ENCODE peak calls at places on chromosomes 11 and 22, in seven cellular contexts. One of them, this sample, is unnamed.

GRCh38 chr11:103317118-103317517 is 207.9 kb downstream of the DYNC2H1 start:
- DNase-seq in H1: no peak
- DNase-seq in mesendoderm: no peak
- DNase-seq in IMR-90: peak
- DNase-seq in trophoblast cell: no peak
- DNase-seq in H9: no peak
- DNase-seq in neuronal stem cell: no peak
- DNase-seq in this sample: no peak

GRCh38 chr11:115325523-115325922 is 178.7 kb downstream of the CADM1 start:
- DNase-seq in neuronal stem cell: no peak
- DNase-seq in mesendoderm: no peak
- DNase-seq in H1: no peak
- DNase-seq in H9: no peak
- DNase-seq in IMR-90: no peak
- DNase-seq in trophoblast cell: no peak
- DNase-seq in this sample: no peak

GRCh38 chr11:1866226-1866625 is 13.3 kb downstream of the LSP1 start:
- DNase-seq in mesendoderm: no peak
- DNase-seq in trophoblast cell: no peak
- DNase-seq in H1: no peak
- DNase-seq in H9: no peak
- DNase-seq in IMR-90: no peak
- DNase-seq in neuronal stem cell: no peak
- DNase-seq in this sample: no peak

GRCh38 chr11:17578958-17579357 is 31.9 kb downstream of the OTOG start:
- DNase-seq in mesendoderm: no peak
- DNase-seq in IMR-90: no peak
- DNase-seq in H9: no peak
- DNase-seq in neuronal stem cell: no peak
- DNase-seq in trophoblast cell: no peak
- DNase-seq in H1: no peak
- DNase-seq in this sample: no peak

GRCh38 chr22:42673898-42674390 is 24.8 kb upstream of the CYB5R3 start:
- DNase-seq in neuronal stem cell: no peak
- DNase-seq in mesendoderm: peak
- DNase-seq in H1: no peak
- DNase-seq in IMR-90: no peak
- DNase-seq in trophoblast cell: peak
- DNase-seq in H9: no peak
- DNase-seq in this sample: no peak

GRCh38 chr22:40487663-40488249 is 117.4 kb downstream of the SGSM3 start:
- DNase-seq in H9: no peak
- DNase-seq in IMR-90: peak
- DNase-seq in H1: no peak
- DNase-seq in neuronal stem cell: no peak
- DNase-seq in trophoblast cell: peak
- DNase-seq in mesendoderm: no peak
- DNase-seq in this sample: no peak

GRCh38 chr11:125319649-125320048 is 155.1 kb downstream of the PKNOX2 start:
- DNase-seq in mesendoderm: no peak
- DNase-seq in trophoblast cell: no peak
- DNase-seq in IMR-90: no peak
- DNase-seq in H1: no peak
- DNase-seq in H9: no peak
- DNase-seq in neuronal stem cell: no peak
- DNase-seq in this sample: no peak

GRCh38 chr11:73538381-73538872 is 59.5 kb downstream of the FAM168A start:
- DNase-seq in H1: peak
- DNase-seq in mesendoderm: peak
- DNase-seq in trophoblast cell: no peak
- DNase-seq in neuronal stem cell: peak
- DNase-seq in IMR-90: no peak
- DNase-seq in H9: no peak
- DNase-seq in this sample: no peak

GRCh38 chr11:38163526-38163925 is 1565.5 kb upstream of the RAG2 start:
- DNase-seq in mesendoderm: no peak
- DNase-seq in H9: no peak
- DNase-seq in neuronal stem cell: no peak
- DNase-seq in IMR-90: no peak
- DNase-seq in trophoblast cell: peak
- DNase-seq in H1: no peak
- DNase-seq in this sample: no peak

GRCh38 chr22:45510376-45511232 is 7.9 kb downstream of the FBLN1 start:
- DNase-seq in trophoblast cell: peak
- DNase-seq in H1: no peak
- DNase-seq in mesendoderm: no peak
- DNase-seq in IMR-90: no peak
- DNase-seq in neuronal stem cell: no peak
- DNase-seq in H9: no peak
- DNase-seq in this sample: peak

GRCh38 chr22:45508814-45509213 is 6.1 kb downstream of the FBLN1 start:
- DNase-seq in H1: no peak
- DNase-seq in neuronal stem cell: no peak
- DNase-seq in trophoblast cell: no peak
- DNase-seq in IMR-90: no peak
- DNase-seq in H9: no peak
- DNase-seq in mesendoderm: no peak
- DNase-seq in this sample: no peak

GRCh38 chr22:45505991-45506743 is 3.5 kb downstream of the FBLN1 start:
- DNase-seq in H9: no peak
- DNase-seq in mesendoderm: no peak
- DNase-seq in H1: no peak
- DNase-seq in trophoblast cell: no peak
- DNase-seq in neuronal stem cell: no peak
- DNase-seq in IMR-90: no peak
- DNase-seq in this sample: no peak

GRCh38 chr22:45506961-45507360 is 4.3 kb downstream of the FBLN1 start:
- DNase-seq in IMR-90: no peak
- DNase-seq in trophoblast cell: no peak
- DNase-seq in H1: no peak
- DNase-seq in neuronal stem cell: no peak
- DNase-seq in H9: no peak
- DNase-seq in mesendoderm: no peak
- DNase-seq in this sample: no peak

DNA sequence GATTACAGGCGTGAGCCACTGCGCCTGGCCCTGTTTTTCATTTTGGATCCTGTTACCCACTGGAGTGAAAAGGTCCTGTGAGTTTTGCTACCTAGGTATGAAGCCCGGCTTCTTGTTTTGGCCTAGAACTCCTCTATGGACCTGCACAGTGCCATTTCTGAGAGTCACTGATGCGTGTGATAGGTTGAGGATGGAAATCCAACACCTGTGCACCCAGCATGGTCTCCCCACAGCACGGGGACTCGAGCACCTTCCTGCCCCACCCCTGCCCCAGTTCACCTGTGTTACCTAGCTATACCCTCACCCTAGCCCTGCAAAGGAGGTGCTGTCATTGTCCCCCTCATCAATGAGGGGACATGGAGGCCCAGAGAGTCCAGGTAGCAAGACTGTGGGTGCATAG is 5.1 kb downstream of the FBLN1 start:
- DNase-seq in mesendoderm: no peak
- DNase-seq in IMR-90: no peak
- DNase-seq in H1: no peak
- DNase-seq in neuronal stem cell: no peak
- DNase-seq in H9: no peak
- DNase-seq in trophoblast cell: no peak
- DNase-seq in this sample: no peak
- H3K27ac ChIP-seq in mesendoderm: no peak
- H3K27ac ChIP-seq in IMR-90: no peak
- H3K27ac ChIP-seq in H1: no peak
- H3K27ac ChIP-seq in neuronal stem cell: no peak
- H3K27ac ChIP-seq in H9: no peak
- H3K27ac ChIP-seq in trophoblast cell: no peak
- H3K27ac ChIP-seq in this sample: no peak

GRCh38 chr11:6818967-6819366 is 19.5 kb upstream of the OR6A2 start:
- DNase-seq in H1: no peak
- DNase-seq in trophoblast cell: no peak
- DNase-seq in H9: no peak
- DNase-seq in mesendoderm: no peak
- DNase-seq in IMR-90: no peak
- DNase-seq in neuronal stem cell: no peak
- DNase-seq in this sample: no peak

GRCh38 chr11:6817668-6818067 is 18.2 kb upstream of the OR6A2 start:
- DNase-seq in IMR-90: peak
- DNase-seq in neuronal stem cell: no peak
- DNase-seq in H9: peak
- DNase-seq in H1: peak
- DNase-seq in trophoblast cell: peak
- DNase-seq in mesendoderm: peak
- DNase-seq in this sample: no peak

GRCh38 chr11:6812391-6813005 is 13.0 kb upstream of the OR6A2 start:
- DNase-seq in H1: no peak
- DNase-seq in trophoblast cell: peak
- DNase-seq in neuronal stem cell: peak
- DNase-seq in IMR-90: peak
- DNase-seq in H9: peak
- DNase-seq in mesendoderm: peak
- DNase-seq in this sample: peak

DNA sequence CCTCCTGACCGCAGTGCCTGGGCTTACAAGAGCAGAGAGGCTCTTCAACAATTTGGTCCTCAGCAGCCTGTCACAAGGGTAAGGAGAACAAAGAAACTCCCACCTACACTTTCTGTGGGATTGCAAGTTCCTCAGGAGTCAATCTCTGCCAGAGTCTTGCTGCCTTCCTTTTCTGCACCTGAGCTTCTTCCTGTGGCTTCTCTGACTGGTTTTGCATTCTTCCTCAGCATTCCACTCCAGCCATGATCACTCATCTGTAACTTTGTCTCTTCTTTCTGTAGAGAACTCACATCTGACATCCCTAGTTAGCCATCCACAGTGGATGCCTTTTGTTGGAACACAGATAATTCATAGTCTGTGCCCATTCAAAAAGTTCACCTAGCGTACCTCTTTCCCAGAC is 14.2 kb upstream of the OR6A2 start:
- DNase-seq in H9: no peak
- DNase-seq in mesendoderm: no peak
- DNase-seq in H1: no peak
- DNase-seq in neuronal stem cell: no peak
- DNase-seq in trophoblast cell: no peak
- DNase-seq in IMR-90: no peak
- DNase-seq in this sample: no peak
- H3K18ac ChIP-seq in H9: no peak
- H3K18ac ChIP-seq in mesendoderm: no peak
- H3K18ac ChIP-seq in H1: no peak
- H3K18ac ChIP-seq in neuronal stem cell: no peak
- H3K18ac ChIP-seq in trophoblast cell: no peak
- H3K18ac ChIP-seq in IMR-90: no peak
- H3K18ac ChIP-seq in this sample: no peak

GRCh38 chr11:134338068-134338467 is 6.3 kb downstream of the GLB1L2 start:
- DNase-seq in H9: no peak
- DNase-seq in H1: no peak
- DNase-seq in IMR-90: no peak
- DNase-seq in trophoblast cell: no peak
- DNase-seq in neuronal stem cell: no peak
- DNase-seq in mesendoderm: no peak
- DNase-seq in this sample: no peak
- H4K8ac ChIP-seq in H9: no peak
- H4K8ac ChIP-seq in H1: no peak
- H4K8ac ChIP-seq in IMR-90: no peak
- H4K8ac ChIP-seq in trophoblast cell: no peak
- H4K8ac ChIP-seq in neuronal stem cell: no peak
- H4K8ac ChIP-seq in mesendoderm: no peak
- H4K8ac ChIP-seq in this sample: no peak

GRCh38 chr22:28143961-28144745 is 225.1 kb upstream of the PITPNB start:
- DNase-seq in trophoblast cell: no peak
- DNase-seq in mesendoderm: no peak
- DNase-seq in H9: no peak
- DNase-seq in neuronal stem cell: no peak
- DNase-seq in H1: no peak
- DNase-seq in IMR-90: no peak
- DNase-seq in this sample: no peak

GRCh38 chr22:28139993-28140392 is 220.9 kb upstream of the PITPNB start:
- DNase-seq in H9: no peak
- DNase-seq in trophoblast cell: peak
- DNase-seq in IMR-90: peak
- DNase-seq in H1: no peak
- DNase-seq in neuronal stem cell: no peak
- DNase-seq in mesendoderm: no peak
- DNase-seq in this sample: peak

GRCh38 chr22:28141614-28142013 is 222.6 kb upstream of the PITPNB start:
- DNase-seq in IMR-90: peak
- DNase-seq in H9: no peak
- DNase-seq in trophoblast cell: no peak
- DNase-seq in mesendoderm: no peak
- DNase-seq in H1: no peak
- DNase-seq in neuronal stem cell: no peak
- DNase-seq in this sample: peak

GRCh38 chr22:28143206-28143605 is 224.2 kb upstream of the PITPNB start:
- DNase-seq in neuronal stem cell: no peak
- DNase-seq in mesendoderm: no peak
- DNase-seq in H1: no peak
- DNase-seq in trophoblast cell: no peak
- DNase-seq in H9: no peak
- DNase-seq in IMR-90: no peak
- DNase-seq in this sample: no peak

DNA sequence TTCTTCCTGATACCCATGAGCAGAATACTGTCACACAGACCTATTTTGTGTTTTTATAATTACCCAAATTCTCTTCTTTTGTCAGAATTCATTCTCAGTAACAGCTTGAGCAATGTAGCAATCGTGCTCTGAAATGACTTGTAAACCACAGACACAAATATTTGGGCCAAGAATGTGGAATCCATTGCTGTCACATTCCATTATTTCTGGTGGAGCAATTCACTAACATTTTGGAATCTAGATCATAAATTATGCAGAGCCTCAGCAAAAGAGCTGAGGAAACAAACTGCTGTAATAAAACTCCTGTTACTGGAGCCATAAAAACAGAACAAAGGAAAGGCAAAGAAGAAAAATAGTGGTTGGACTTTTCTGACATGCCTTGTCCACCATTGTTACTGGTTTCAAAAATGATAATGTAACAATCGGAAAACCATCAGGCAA is 223.3 kb upstream of the PITPNB start:
- DNase-seq in mesendoderm: peak
- DNase-seq in IMR-90: peak
- DNase-seq in neuronal stem cell: no peak
- DNase-seq in trophoblast cell: peak
- DNase-seq in H1: no peak
- DNase-seq in H9: no peak
- DNase-seq in this sample: peak
- H3K27ac ChIP-seq in mesendoderm: no peak
- H3K27ac ChIP-seq in IMR-90: peak
- H3K27ac ChIP-seq in neuronal stem cell: no peak
- H3K27ac ChIP-seq in trophoblast cell: no peak
- H3K27ac ChIP-seq in H1: no peak
- H3K27ac ChIP-seq in H9: no peak
- H3K27ac ChIP-seq in this sample: peak

This sample was measured in mesenchymal stem cell.